ENCODE peak calls at places on chromosome 16, in four cellular contexts. One of them, this sample, is unnamed.

GRCh38 chr16:67528870-67529638 is 425 bp downstream of the RIPOR1 start:
- DNase-seq in germinal center: no peak
- DNase-seq in tibial nerve: no peak
- DNase-seq in neural crest cell: peak
- DNase-seq in this sample: no peak

GRCh38 chr16:12113581-12114375 is 137.2 kb downstream of the SNX29 start:
- DNase-seq in germinal center: no peak
- DNase-seq in tibial nerve: no peak
- DNase-seq in neural crest cell: no peak
- DNase-seq in this sample: no peak

GRCh38 chr16:75116081-75116910 is at the start of gene LDHD:
- DNase-seq in germinal center: peak
- DNase-seq in tibial nerve: peak
- DNase-seq in neural crest cell: no peak
- DNase-seq in this sample: peak

GRCh38 chr16:67483731-67484525 is 581 bp upstream of the AGRP start:
- DNase-seq in germinal center: no peak
- DNase-seq in tibial nerve: no peak
- DNase-seq in neural crest cell: no peak
- DNase-seq in this sample: no peak

GRCh38 chr16:49639739-49640388 is 216.0 kb downstream of the ZNF423 start:
- DNase-seq in germinal center: no peak
- DNase-seq in tibial nerve: no peak
- DNase-seq in neural crest cell: peak
- DNase-seq in this sample: no peak

GRCh38 chr16:69812213-69813014 is 50.3 kb downstream of the WWP2 start:
- DNase-seq in germinal center: no peak
- DNase-seq in tibial nerve: no peak
- DNase-seq in neural crest cell: no peak
- DNase-seq in this sample: no peak

GRCh38 chr16:67486805-67487204 is 3.5 kb upstream of the AGRP start:
- DNase-seq in germinal center: no peak
- DNase-seq in tibial nerve: no peak
- DNase-seq in neural crest cell: no peak
- DNase-seq in this sample: peak

GRCh38 chr16:78689031-78689430 is 589.6 kb downstream of the WWOX start:
- DNase-seq in germinal center: no peak
- DNase-seq in tibial nerve: no peak
- DNase-seq in neural crest cell: no peak
- DNase-seq in this sample: no peak

This sample was measured in Karpas-422.